ENCODE peak calls at places on chromosomes 7 and 10, in four cellular contexts. L is A549, A is astrocyte of the spinal cord, G is brain microvascular endothelial cell. C is an unnamed sample.

GRCh38 chr10:124579003-124579384 is 117.4 kb downstream of the LHPP start:
- DNase-seq in L (no peak), A (no peak), G (no peak), C (no peak)

GRCh38 chr7:138880881-138881577 is 83.0 kb upstream of the ATP6V0A4 start:
- DNase-seq in L (no peak), A (peak), G (no peak), C (no peak)

GRCh38 chr7:142587578-142588191 is 161.6 kb upstream of the PRSS1 start:
- DNase-seq in L (peak), A (peak), G (peak), C (peak)

GRCh38 chr10:102399217-102400021 is 3.9 kb downstream of the NFKB2 start:
- DNase-seq in L (peak), A (peak), G (peak), C (no peak)

GRCh38 chr10:97701438-97702064 is 12.0 kb upstream of the MARVELD1 start:
- DNase-seq in L (peak), A (peak), G (peak), C (no peak)

GRCh38 chr10:82625497-82626151 is 750.6 kb downstream of the NRG3 start:
- DNase-seq in L (no peak), A (no peak), G (no peak), C (no peak)

GRCh38 chr10:86657011-86657395 is 2.7 kb downstream of the OPN4 start:
- DNase-seq in L (no peak), A (no peak), G (no peak), C (no peak)

GRCh38 chr7:116588225-116588624 is 63.4 kb downstream of the CAV1 start:
- DNase-seq in L (no peak), A (peak), G (peak), C (no peak)

GRCh38 chr7:100874300-100874576 is 665 bp upstream of the SRRT start:
- DNase-seq in L (no peak), A (no peak), G (no peak), C (no peak)

GRCh38 chr7:130939285-130940095 is 205.5 kb upstream of the KLF14 start:
- DNase-seq in L (no peak), A (peak), G (no peak), C (no peak)

GRCh38 chr7:44694766-44695165 is 53.9 kb upstream of the ZMIZ2 start:
- DNase-seq in L (no peak), A (no peak), G (no peak), C (no peak)

GRCh38 chr10:122292376-122292775 is 21.3 kb downstream of the BTBD16 start:
- DNase-seq in L (no peak), A (no peak), G (no peak), C (no peak)

GRCh38 chr10:77989081-77989724 is 40.1 kb downstream of the POLR3A start:
- DNase-seq in L (no peak), A (peak), G (no peak), C (no peak)

GRCh38 chr10:72764151-72764550 is 72.2 kb downstream of the MCU start:
- DNase-seq in L (no peak), A (peak), G (peak), C (peak)

GRCh38 chr7:159148430-159149395 is 4.0 kb upstream of the VIPR2 start:
- DNase-seq in L (no peak), A (no peak), G (no peak), C (no peak)

GRCh38 chr7:80362677-80363076 is 149.2 kb downstream of the GNAT3 start:
- DNase-seq in L (no peak), A (no peak), G (no peak), C (no peak)

GRCh38 chr10:14959221-14960057 is at the start of gene MEIG1:
- DNase-seq in L (peak), A (peak), G (peak), C (peak)

GRCh38 chr7:138978541-138979184 is 2.5 kb downstream of the KIAA1549 start:
- DNase-seq in L (no peak), A (no peak), G (no peak), C (no peak)

GRCh38 chr7:23598321-23598720 is 1.1 kb downstream of the CCDC126 start:
- DNase-seq in L (no peak), A (no peak), G (no peak), C (no peak)

GRCh38 chr10:123045961-123046731 is 37.3 kb downstream of the ACADSB start:
- DNase-seq in L (no peak), A (no peak), G (no peak), C (no peak)

GRCh38 chr7:32586291-32587221 is 91.3 kb downstream of the AVL9 start:
- DNase-seq in L (peak), A (peak), G (peak), C (no peak)

GRCh38 chr10:113958631-113959382 is 84.9 kb upstream of the ADRB1 start:
- DNase-seq in L (peak), A (peak), G (peak), C (peak)

GRCh38 chr10:31745612-31746376 is 182.8 kb downstream of the ARHGAP12 start:
- DNase-seq in L (peak), A (peak), G (peak), C (no peak)

GRCh38 chr10:3148041-3148440 is 24.5 kb downstream of the PITRM1 start:
- DNase-seq in L (no peak), A (no peak), G (no peak), C (no peak)

GRCh38 chr10:28317735-28318134 is 14.9 kb upstream of the MPP7 start:
- DNase-seq in L (no peak), A (no peak), G (no peak), C (no peak)

GRCh38 chr7:34900891-34901493 is 136.3 kb downstream of the DPY19L1 start:
- DNase-seq in L (no peak), A (no peak), G (no peak), C (no peak)

GRCh38 chr7:91050677-91051076 is 213.6 kb upstream of the FZD1 start:
- DNase-seq in L (no peak), A (no peak), G (no peak), C (no peak)

GRCh38 chr7:46363688-46364087 is 442.6 kb upstream of the IGFBP3 start:
- DNase-seq in L (no peak), A (no peak), G (no peak), C (no peak)

GRCh38 chr7:21108182-21108581 is 319.7 kb upstream of the SP4 start:
- DNase-seq in L (no peak), A (no peak), G (no peak), C (no peak)

GRCh38 chr10:14815681-14816080 is 22.2 kb downstream of the CDNF start:
- DNase-seq in L (no peak), A (no peak), G (no peak), C (no peak)

GRCh38 chr10:111295788-111296187 is 219.0 kb downstream of the ADRA2A start:
- DNase-seq in L (no peak), A (no peak), G (peak), C (no peak)

GRCh38 chr7:69078997-69079769 is 519.1 kb upstream of the AUTS2 start:
- DNase-seq in L (no peak), A (peak), G (no peak), C (no peak)

GRCh38 chr7:130996841-130997231 is 262.8 kb upstream of the KLF14 start:
- DNase-seq in L (no peak), A (no peak), G (peak), C (no peak)

GRCh38 chr10:103114876-103115275 is 78.2 kb downstream of the NT5C2 start:
- DNase-seq in L (no peak), A (no peak), G (no peak), C (no peak)

GRCh38 chr10:74008212-74008731 is 10.4 kb downstream of the VCL start:
- DNase-seq in L (no peak), A (peak), G (no peak), C (peak)

GRCh38 chr10:127315888-127316287 is 119.5 kb upstream of the INSYN2A start:
- DNase-seq in L (no peak), A (no peak), G (no peak), C (no peak)

GRCh38 chr7:103989785-103990775 is 622 bp upstream of the RELN start:
- DNase-seq in L (peak), A (peak), G (peak), C (peak)

GRCh38 chr7:5514440-5515035 is 90.9 kb upstream of the TNRC18 start:
- DNase-seq in L (no peak), A (no peak), G (no peak), C (no peak)
- H3K4me3 ChIP-seq in L (peak), A (peak), G (peak), C (peak)

DNA sequence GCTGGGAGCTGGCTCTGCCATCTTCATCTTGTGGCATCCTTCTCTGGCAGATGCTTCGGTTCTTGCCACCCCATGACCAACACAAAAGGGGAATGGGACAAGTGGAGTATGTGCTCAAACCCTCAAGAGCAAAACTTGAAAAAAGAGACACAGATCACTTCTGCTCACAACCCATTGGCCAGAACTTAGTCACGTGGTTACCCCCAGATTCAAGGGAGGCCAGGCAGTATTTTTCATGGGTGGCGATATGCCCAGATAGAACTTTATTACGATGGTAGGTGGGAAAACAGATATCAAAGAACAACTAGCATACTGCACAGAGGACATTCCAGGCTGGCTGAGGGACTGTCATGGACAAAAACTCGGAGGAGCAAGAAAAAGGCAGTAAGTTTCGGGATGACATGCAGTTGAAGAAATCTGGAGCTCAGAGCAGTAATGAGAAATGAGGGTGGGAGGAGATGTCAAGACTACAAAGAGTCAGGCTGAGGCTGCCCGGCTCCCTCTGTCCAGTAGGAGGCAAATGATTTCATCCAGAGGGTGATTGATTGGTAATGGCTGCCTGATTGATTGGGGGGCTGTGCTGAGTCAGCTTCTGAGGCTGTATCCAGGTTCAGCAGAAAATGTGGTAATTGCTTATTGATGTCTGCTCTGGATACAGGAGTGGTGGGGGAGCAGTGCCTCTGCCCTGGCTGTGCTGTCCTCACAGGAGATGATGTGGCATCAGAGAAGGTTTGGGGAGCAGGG is 25.3 kb downstream of the COL13A1 start:
- DNase-seq in L (no peak), A (no peak), G (no peak), C (no peak)
- TF ChIP-seq CTCF in L (no peak), A (peak), G (peak), C (peak)

DNA sequence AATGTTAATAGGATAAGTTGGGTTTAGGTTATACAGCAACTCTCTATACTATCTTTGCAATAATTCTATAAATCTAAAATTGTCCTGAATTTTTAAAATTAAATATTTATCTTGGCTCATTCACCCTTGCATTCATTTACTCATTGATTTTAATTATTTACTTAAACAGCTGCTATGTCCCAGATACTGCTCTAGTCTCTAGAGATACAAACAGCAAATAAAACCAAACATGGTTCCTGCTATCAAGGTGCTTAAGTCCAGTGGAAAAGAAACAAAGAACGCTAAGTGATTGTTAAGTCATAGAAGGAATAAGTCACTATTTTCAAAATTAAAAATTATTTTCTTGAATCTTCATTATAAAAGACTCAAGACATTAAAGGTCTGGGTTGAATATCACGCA is 29.9 kb upstream of the MAT1A start:
- DNase-seq in L (no peak), A (no peak), G (no peak), C (no peak)
- H3K4me3 ChIP-seq in L (no peak), A (no peak), G (no peak), C (no peak)

GRCh38 chr7:18756378-18757050 is 261.0 kb downstream of the HDAC9 start:
- DNase-seq in L (no peak), A (no peak), G (no peak), C (no peak)

GRCh38 chr7:18753972-18754610 is 258.5 kb downstream of the HDAC9 start:
- DNase-seq in L (no peak), A (peak), G (peak), C (no peak)

GRCh38 chr7:18760046-18760445 is 264.5 kb downstream of the HDAC9 start:
- DNase-seq in L (no peak), A (no peak), G (no peak), C (no peak)

GRCh38 chr7:18755793-18756192 is 260.2 kb downstream of the HDAC9 start:
- DNase-seq in L (no peak), A (no peak), G (no peak), C (no peak)

GRCh38 chr7:18754766-18755165 is 259.2 kb downstream of the HDAC9 start:
- DNase-seq in L (no peak), A (peak), G (peak), C (no peak)
- TF ChIP-seq CTCF in L (no peak), A (no peak), G (no peak), C (no peak)

GRCh38 chr10:116708877-116709276 is 33.5 kb downstream of the HSPA12A start:
- DNase-seq in L (no peak), A (no peak), G (no peak), C (no peak)

GRCh38 chr10:116707981-116708380 is 34.4 kb downstream of the HSPA12A start:
- DNase-seq in L (no peak), A (no peak), G (no peak), C (no peak)

GRCh38 chr10:116710021-116710420 is 32.3 kb downstream of the HSPA12A start:
- DNase-seq in L (no peak), A (no peak), G (no peak), C (no peak)

GRCh38 chr10:116706281-116706680 is 36.1 kb downstream of the HSPA12A start:
- DNase-seq in L (no peak), A (no peak), G (no peak), C (no peak)

GRCh38 chr10:116708386-116708785 is 34.0 kb downstream of the HSPA12A start:
- DNase-seq in L (no peak), A (no peak), G (peak), C (peak)
- H3K4me3 ChIP-seq in L (no peak), A (no peak), G (no peak), C (no peak)

DNA sequence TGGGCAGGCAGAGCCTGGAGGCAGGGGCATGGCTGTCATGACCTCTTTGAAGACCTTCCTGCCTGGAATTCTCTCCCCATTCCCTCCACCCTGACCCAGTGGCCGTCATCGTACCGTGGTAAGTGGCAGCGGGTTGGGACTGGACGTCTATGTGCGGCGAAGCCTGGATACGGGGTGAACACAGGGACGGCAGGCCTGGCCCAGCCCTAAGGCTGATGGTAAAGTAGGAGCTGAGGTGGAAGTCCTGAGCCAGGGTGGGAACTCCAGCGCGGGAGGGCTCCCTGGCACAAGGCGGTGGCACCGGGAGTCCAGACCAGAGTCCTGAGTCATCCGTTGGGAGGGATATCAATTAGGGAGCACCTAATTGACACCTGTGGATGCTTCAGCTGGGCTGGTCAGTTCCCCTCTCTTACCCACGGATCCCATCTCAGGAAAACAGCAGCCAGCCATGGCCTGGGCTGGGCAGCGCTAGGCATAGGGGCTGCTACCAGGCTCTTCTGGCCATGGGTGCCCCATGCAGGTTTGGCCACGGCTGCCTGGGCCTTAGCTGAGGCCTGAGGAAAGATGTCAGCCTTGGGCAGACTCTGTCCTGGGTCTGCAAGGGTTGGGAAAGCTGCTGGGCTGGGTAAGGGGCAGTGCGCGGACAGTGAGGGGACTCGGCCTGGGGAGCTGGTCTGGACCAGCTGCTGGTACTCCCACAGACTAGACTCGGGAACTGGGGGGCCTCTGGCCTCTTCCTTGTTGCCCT is 3.3 kb downstream of the PPIF start:
- DNase-seq in L (no peak), A (no peak), G (no peak), C (no peak)
- TF ChIP-seq CTCF in L (no peak), A (no peak), G (no peak), C (no peak)

DNA sequence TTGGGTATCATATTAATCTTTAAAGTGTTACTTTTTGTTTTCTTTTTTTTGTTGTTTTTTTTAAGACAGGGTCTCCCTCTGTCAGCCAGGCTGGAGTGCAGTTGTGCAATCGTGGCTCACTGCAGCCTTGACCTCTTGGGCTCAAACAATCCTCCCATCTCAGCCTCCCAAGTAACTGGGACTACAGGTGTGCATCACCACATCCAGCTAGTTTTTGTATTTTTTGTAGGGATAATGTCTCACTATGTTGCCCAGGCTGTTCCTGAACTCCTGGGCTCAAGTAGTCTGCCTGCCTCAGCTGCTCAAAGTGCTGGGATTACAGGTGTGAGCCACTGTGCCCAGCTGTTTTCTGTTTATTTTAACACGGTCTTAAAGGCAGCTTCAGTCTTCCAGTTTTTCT is 23.3 kb downstream of the KMT2E start:
- DNase-seq in L (no peak), A (no peak), G (no peak), C (no peak)
- H3K4me3 ChIP-seq in L (no peak), A (no peak), G (no peak), C (no peak)